ENCODE peak calls at places on chromosomes 13 and 19, in nine cellular contexts. T, W, P, D, Z, O, E, R and Y are unnamed samples.

GRCh38 chr19:46698395-46699321 is 18.3 kb downstream of the PRKD2 start:
- DNase-seq in D (no peak), W (no peak), P (no peak), T (no peak), O (no peak), E (no peak), Z (no peak), R (no peak), Y (no peak)

GRCh38 chr19:36009220-36009619 is 607 bp upstream of the SYNE4 start:
- DNase-seq in R (peak; percentile 83), W (peak; percentile 75), O (peak; percentile 65), Z (peak; percentile 85), T (no peak), E (peak; percentile 48), P (peak; percentile 72), D (peak; percentile 91), Y (no peak)

GRCh38 chr19:52227196-52227940 is 37.5 kb downstream of the PPP2R1A start:
- DNase-seq in T (no peak), P (no peak), D (peak; percentile 35), Z (no peak), O (no peak), W (no peak), E (no peak), R (peak; percentile 37), Y (no peak)

GRCh38 chr13:46555722-46556121 is 2.8 kb downstream of the LRCH1 start:
- DNase-seq in Z (no peak), D (no peak), P (no peak), O (no peak), E (no peak), W (no peak), R (no peak), T (no peak), Y (no peak)

GRCh38 chr19:6720369-6721112 is at the start of gene C3:
- DNase-seq in R (no peak), D (no peak), E (peak; percentile 36), W (peak; percentile 81), Z (peak; percentile 76), O (no peak), P (no peak), T (peak; percentile 96), Y (peak; percentile 91)

GRCh38 chr13:72565893-72566292 is 161.5 kb downstream of the MZT1 start:
- DNase-seq in W (no peak), E (peak; percentile 61), P (no peak), T (peak; percentile 29), O (peak; percentile 68), D (no peak), R (no peak), Z (peak; percentile 72), Y (no peak)

GRCh38 chr19:23817519-23817918 is 58.8 kb upstream of the ZNF681 start:
- DNase-seq in O (peak; percentile 35), D (no peak), Z (peak; percentile 47), P (peak; percentile 41), R (peak; percentile 75), W (peak; percentile 20), E (peak; percentile 22), T (peak; percentile 22), Y (peak; percentile 14)

GRCh38 chr19:31314156-31314555 is 35.1 kb downstream of the TSHZ3 start:
- DNase-seq in R (no peak), D (no peak), Z (no peak), O (no peak), W (no peak), E (no peak), P (no peak), T (no peak), Y (no peak)

GRCh38 chr19:12763100-12763499 is 11.5 kb downstream of the BEST2 start:
- DNase-seq in T (no peak), Z (no peak), R (no peak), P (no peak), E (no peak), W (no peak), D (no peak), O (no peak), Y (no peak)

GRCh38 chr19:2226051-2226839 is 9.9 kb downstream of the PLEKHJ1 start:
- DNase-seq in D (no peak), R (no peak), W (no peak), O (no peak), T (no peak), Z (no peak), E (no peak), P (no peak), Y (no peak)

GRCh38 chr13:28412981-28413380 is 81.9 kb downstream of the FLT1 start:
- DNase-seq in W (peak; percentile 40), P (no peak), O (no peak), D (no peak), T (no peak), E (no peak), R (no peak), Z (no peak), Y (no peak)

GRCh38 chr19:5484398-5485285 is 29.4 kb downstream of the ZNRF4 start:
- DNase-seq in W (peak; percentile 77), Z (peak; percentile 41), O (peak; percentile 24), R (peak; percentile 89), P (no peak), T (peak; percentile 70), E (peak; percentile 9), D (no peak), Y (no peak)

DNA sequence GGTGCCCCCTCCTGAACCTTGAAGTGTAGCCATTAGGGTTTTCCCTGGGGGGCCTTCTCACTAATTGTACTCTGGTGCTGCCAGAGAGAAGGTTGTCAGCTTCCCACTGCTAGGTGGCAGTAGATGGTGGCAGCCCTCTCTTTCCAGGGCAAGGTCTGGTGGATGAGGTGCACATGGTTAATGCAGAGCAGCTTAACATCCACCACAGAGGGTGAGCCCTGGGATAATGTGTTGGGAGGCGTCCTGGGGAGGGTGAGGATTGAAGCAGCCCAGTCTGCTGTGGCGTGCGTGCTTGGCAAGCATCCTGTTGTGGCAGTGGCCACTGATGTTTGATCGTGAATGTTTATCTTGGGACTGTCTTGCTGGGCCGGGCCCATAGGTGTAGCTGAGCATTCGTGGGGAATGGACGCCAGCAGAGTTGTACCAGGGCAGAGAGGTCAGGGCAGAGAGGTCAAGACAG is 5.8 kb downstream of the EGLN2 start:
- DNase-seq in T (no peak), W (peak; percentile 77), O (no peak), P (no peak), R (no peak), D (peak; percentile 54), Z (no peak), E (no peak), Y (no peak)
- H3K4me1 ChIP-seq in T (peaks cover 53% of the 10 kb centered on the region), W (peaks cover 43% of the 10 kb centered on the region), O (peaks cover 42% of the 10 kb centered on the region), P (peaks cover 15% of the 10 kb centered on the region), R (peaks cover 29% of the 10 kb centered on the region), D (no peaks in the 10 kb centered on the region), Z (peaks cover 63% of the 10 kb centered on the region), E (peaks cover 47% of the 10 kb centered on the region), Y (peaks cover 49% of the 10 kb centered on the region)

GRCh38 chr19:40800997-40801377 is 2.0 kb downstream of the EGLN2 start:
- DNase-seq in D (peak; percentile 72), R (no peak), P (no peak), W (no peak), E (no peak), O (no peak), T (no peak), Z (no peak), Y (no peak)

GRCh38 chr19:40800339-40800996 is 1.5 kb downstream of the EGLN2 start:
- DNase-seq in Z (no peak), D (peak; percentile 75), E (no peak), T (no peak), P (no peak), W (no peak), O (no peak), R (no peak), Y (no peak)

GRCh38 chr19:40803170-40803856 is 4.3 kb downstream of the EGLN2 start:
- DNase-seq in D (peak; percentile 75), Z (no peak), O (no peak), T (no peak), W (no peak), E (no peak), R (no peak), P (no peak), Y (no peak)

GRCh38 chr19:40802300-40803169 is 3.5 kb downstream of the EGLN2 start:
- DNase-seq in W (no peak), T (no peak), R (no peak), Z (no peak), E (no peak), P (no peak), O (no peak), D (peak; percentile 79), Y (no peak)

GRCh38 chr19:40801449-40802299 is 2.7 kb downstream of the EGLN2 start:
- DNase-seq in Z (no peak), O (peak; percentile 47), R (no peak), T (no peak), E (no peak), W (no peak), D (peak; percentile 59), P (no peak), Y (no peak)
- H3K4me1 ChIP-seq in Z (peaks cover 69% of the 10 kb centered on the region), O (peaks cover 42% of the 10 kb centered on the region), R (peaks cover 29% of the 10 kb centered on the region), T (peaks cover 66% of the 10 kb centered on the region), E (peaks cover 51% of the 10 kb centered on the region), W (peaks cover 51% of the 10 kb centered on the region), D (no peaks in the 10 kb centered on the region), P (peaks cover 10% of the 10 kb centered on the region), Y (peaks cover 56% of the 10 kb centered on the region)

GRCh38 chr19:58562126-58563033 is 4.0 kb upstream of the UBE2M start:
- DNase-seq in P (peak; percentile 44), W (peak; percentile 52), E (peak; percentile 36), R (peak; percentile 68), O (peak; percentile 55), Z (peak; percentile 27), D (peak; percentile 84), T (no peak), Y (peak; percentile 45)
- H3K4me1 ChIP-seq in P (no peaks in the 10 kb centered on the region), W (peaks cover 14% of the 10 kb centered on the region), E (peaks cover 4% of the 10 kb centered on the region), R (no peaks in the 10 kb centered on the region), O (peaks cover 15% of the 10 kb centered on the region), Z (peaks cover 8% of the 10 kb centered on the region), D (no peaks in the 10 kb centered on the region), T (peaks cover 14% of the 10 kb centered on the region), Y (peaks cover 30% of the 10 kb centered on the region)

GRCh38 chr19:54201172-54201701 is 579 bp downstream of the RPS9 start:
- DNase-seq in P (no peak), T (no peak), D (peak; percentile 74), O (no peak), E (no peak), W (no peak), Z (no peak), R (no peak), Y (no peak)

GRCh38 chr19:54204767-54205468 is 4.3 kb downstream of the RPS9 start:
- DNase-seq in P (no peak), W (no peak), T (no peak), R (no peak), Z (no peak), O (no peak), E (no peak), D (peak; percentile 7), Y (no peak)

GRCh38 chr19:54201980-54202379 is 1.3 kb downstream of the RPS9 start:
- DNase-seq in P (no peak), Z (no peak), R (no peak), W (no peak), T (no peak), O (no peak), E (no peak), D (peak; percentile 63), Y (no peak)

GRCh38 chr19:54206030-54206830 is 5.6 kb downstream of the RPS9 start:
- DNase-seq in Z (no peak), O (no peak), W (peak; percentile 40), T (no peak), P (no peak), R (no peak), E (no peak), D (peak; percentile 73), Y (no peak)

DNA sequence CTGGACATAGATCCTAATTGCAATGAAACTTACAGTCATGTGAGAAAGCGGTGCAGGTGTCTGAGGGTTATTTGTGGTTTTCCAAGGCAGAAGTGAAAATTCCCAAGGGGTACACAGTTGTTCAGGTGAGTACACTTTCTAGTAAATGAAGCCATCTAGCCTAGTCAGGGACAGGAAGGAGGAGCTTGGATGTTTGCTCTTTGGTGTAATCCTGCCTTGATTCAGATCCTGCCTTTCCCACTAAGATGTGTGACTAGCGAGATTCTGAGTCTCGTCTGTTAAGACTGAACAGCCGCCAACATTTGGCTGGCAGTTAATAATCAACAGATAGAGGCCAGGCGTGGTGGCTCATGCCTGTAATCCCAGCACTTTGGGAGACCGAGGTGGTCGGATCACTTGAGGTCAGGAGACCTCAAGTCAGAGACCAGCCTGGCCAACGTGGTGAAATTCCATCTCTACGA is 2.5 kb downstream of the RPS9 start:
- DNase-seq in T (peak; percentile 82), W (peak; percentile 58), R (no peak), P (no peak), E (peak; percentile 21), O (no peak), Z (peak; percentile 61), D (peak; percentile 6), Y (no peak)
- H3K4me1 ChIP-seq in T (peaks cover 75% of the 10 kb centered on the region), W (peaks cover 63% of the 10 kb centered on the region), R (peaks cover 16% of the 10 kb centered on the region), P (peaks cover 3% of the 10 kb centered on the region), E (peaks cover 18% of the 10 kb centered on the region), O (peaks cover 26% of the 10 kb centered on the region), Z (peaks cover 43% of the 10 kb centered on the region), D (no peaks in the 10 kb centered on the region), Y (peaks cover 36% of the 10 kb centered on the region)